ENCODE peak calls at places on chromosomes 13 and 19, in six cellular contexts. C is NB4, Y is GM12878, D is heart right ventricle, E is bronchial epithelial cell, P is uterus. N is an unnamed sample.

GRCh38 chr19:31639306-31639705 is 290.1 kb upstream of the TSHZ3 start:
- DNase-seq in Y (no peak), C (peak), P (no peak), E (no peak), D (no peak), N (no peak)

GRCh38 chr13:34817246-34817645 is 124.8 kb upstream of the NBEA start:
- DNase-seq in P (no peak), D (no peak), Y (no peak), C (no peak), E (no peak), N (no peak)

GRCh38 chr19:44625531-44626066 is 12.2 kb downstream of the IGSF23 start:
- DNase-seq in E (no peak), C (no peak), P (no peak), D (no peak), Y (no peak), N (no peak)

GRCh38 chr13:76813874-76814273 is 72.3 kb downstream of the KCTD12 start:
- DNase-seq in D (no peak), P (no peak), E (peak), C (peak), Y (no peak), N (no peak)

GRCh38 chr19:11931051-11931450 is 6.1 kb downstream of the ZNF700 start:
- DNase-seq in Y (no peak), E (no peak), P (no peak), C (no peak), D (no peak), N (no peak)

GRCh38 chr19:42601811-42602443 is 7.2 kb upstream of the CEACAM8 start:
- DNase-seq in P (no peak), Y (no peak), E (peak), C (peak), D (no peak), N (no peak)

GRCh38 chr19:2575734-2576481 is 100.0 kb downstream of the GADD45B start:
- DNase-seq in E (no peak), P (peak), D (peak), Y (no peak), C (no peak), N (no peak)

GRCh38 chr13:102394158-102395053 is 7.4 kb downstream of the FGF14 start:
- DNase-seq in E (peak), C (no peak), D (peak), P (peak), Y (peak), N (peak)

GRCh38 chr13:32164622-32165268 is 133.2 kb downstream of the FRY start:
- DNase-seq in Y (peak), C (peak), E (peak), P (no peak), D (no peak), N (no peak)

GRCh38 chr13:112714772-112715569 is 25.1 kb downstream of the ATP11A start:
- DNase-seq in P (peak), C (peak), Y (no peak), E (no peak), D (no peak), N (no peak)

GRCh38 chr13:70784590-70784989 is 676.3 kb upstream of the KLHL1 start:
- DNase-seq in C (no peak), P (no peak), D (no peak), Y (no peak), E (no peak), N (no peak)

GRCh38 chr19:46898731-46899130 is 37.9 kb downstream of the ARHGAP35 start:
- DNase-seq in D (no peak), Y (no peak), E (peak), C (no peak), P (peak), N (no peak)

GRCh38 chr19:19595171-19595701 is 23.3 kb downstream of the PBX4 start:
- DNase-seq in E (peak), Y (no peak), D (no peak), C (peak), P (no peak), N (no peak)

GRCh38 chr19:57632987-57633831 is at the start of gene ZNF211:
- DNase-seq in E (peak), Y (peak), C (peak), D (peak), P (peak), N (peak)

GRCh38 chr13:24341439-24341838 is 32.1 kb downstream of the C1QTNF9 start:
- DNase-seq in E (peak), D (no peak), C (peak), Y (no peak), P (no peak), N (no peak)

GRCh38 chr13:41762796-41763195 is 198.1 kb downstream of the VWA8 start:
- DNase-seq in E (no peak), D (no peak), Y (no peak), P (no peak), C (no peak), N (no peak)

GRCh38 chr19:5960005-5961001 is 17.6 kb downstream of the RANBP3 start:
- DNase-seq in C (no peak), E (no peak), Y (no peak), P (no peak), D (peak), N (no peak)

GRCh38 chr19:5963855-5964254 is 14.1 kb downstream of the RANBP3 start:
- DNase-seq in E (no peak), C (no peak), P (no peak), D (no peak), Y (no peak), N (no peak)

GRCh38 chr19:5964816-5965565 is 12.9 kb downstream of the RANBP3 start:
- DNase-seq in P (no peak), D (no peak), C (no peak), E (no peak), Y (no peak), N (no peak)

GRCh38 chr19:5959260-5960004 is 18.5 kb downstream of the RANBP3 start:
- DNase-seq in P (no peak), Y (no peak), C (no peak), E (no peak), D (no peak), N (no peak)

GRCh38 chr19:5961969-5962945 is 15.7 kb downstream of the RANBP3 start:
- DNase-seq in Y (no peak), C (peak), P (no peak), E (peak), D (no peak), N (no peak)
- TF ChIP-seq CTCF in Y (no peak), C (no peak), P (no peak), E (no peak), D (no peak), N (no peak)

DNA sequence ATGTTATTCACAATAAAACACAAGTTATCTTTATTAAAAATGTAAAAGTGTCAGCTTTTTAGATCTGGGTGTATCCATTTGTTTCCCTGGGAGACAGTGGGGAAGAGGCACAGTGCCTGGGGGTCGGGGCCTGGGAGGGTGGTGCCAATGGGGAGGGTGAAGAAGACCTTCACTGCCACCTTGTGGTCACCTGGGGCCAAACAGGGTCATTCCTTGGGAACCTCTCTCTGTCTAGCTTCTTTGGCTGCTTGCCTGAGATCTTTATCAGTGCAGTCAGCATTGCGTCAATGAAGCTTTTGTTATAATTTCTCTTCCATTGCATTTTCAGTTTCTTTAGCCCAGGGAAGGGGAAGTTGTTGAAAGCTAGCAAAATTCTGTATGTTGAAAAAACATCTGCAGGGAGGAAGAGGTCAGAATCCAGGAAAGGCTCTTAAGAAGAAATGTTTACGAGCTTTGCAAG is 39.1 kb downstream of the PCDH8 start:
- DNase-seq in Y (peak), D (peak), P (no peak), E (peak), C (peak), N (peak)
- TF ChIP-seq CTCF in Y (peak), D (peak), P (no peak), E (peak), C (peak), N (peak)

GRCh38 chr13:38417727-38418126 is 68.1 kb downstream of the UFM1 start:
- DNase-seq in P (no peak), Y (no peak), E (peak), C (peak), D (no peak), N (no peak)
- TF ChIP-seq CTCF in P (peak), Y (peak), E (peak), C (peak), D (peak), N (peak)

GRCh38 chr13:27487776-27488175 is 37.4 kb upstream of the MTIF3 start:
- DNase-seq in D (no peak), C (no peak), Y (no peak), E (no peak), P (no peak), N (no peak)
- TF ChIP-seq CTCF in D (no peak), C (no peak), Y (no peak), E (no peak), P (no peak), N (no peak)

GRCh38 chr19:10768936-10769335 is 51.1 kb downstream of the DNM2 start:
- DNase-seq in D (no peak), Y (no peak), E (no peak), C (no peak), P (no peak), N (no peak)

GRCh38 chr19:10766681-10767201 is 48.9 kb downstream of the DNM2 start:
- DNase-seq in C (no peak), P (no peak), E (no peak), Y (no peak), D (peak), N (no peak)

GRCh38 chr19:10768369-10768768 is 50.5 kb downstream of the DNM2 start:
- DNase-seq in E (no peak), P (no peak), D (no peak), Y (no peak), C (no peak), N (no peak)

GRCh38 chr19:10767726-10768125 is 49.8 kb downstream of the DNM2 start:
- DNase-seq in D (no peak), C (no peak), Y (no peak), P (no peak), E (no peak), N (no peak)

GRCh38 chr19:10769533-10770491 is 51.9 kb downstream of the DNM2 start:
- DNase-seq in C (peak), D (peak), Y (no peak), P (peak), E (peak), N (no peak)
- TF ChIP-seq CTCF in C (no peak), D (peak), Y (peak), P (peak), E (no peak), N (peak)

GRCh38 chr19:29873801-29874575 is 62.2 kb downstream of the CCNE1 start:
- DNase-seq in P (no peak), C (no peak), D (no peak), Y (no peak), E (no peak), N (no peak)
- TF ChIP-seq CTCF in P (no peak), C (no peak), D (peak), Y (no peak), E (no peak), N (no peak)

DNA sequence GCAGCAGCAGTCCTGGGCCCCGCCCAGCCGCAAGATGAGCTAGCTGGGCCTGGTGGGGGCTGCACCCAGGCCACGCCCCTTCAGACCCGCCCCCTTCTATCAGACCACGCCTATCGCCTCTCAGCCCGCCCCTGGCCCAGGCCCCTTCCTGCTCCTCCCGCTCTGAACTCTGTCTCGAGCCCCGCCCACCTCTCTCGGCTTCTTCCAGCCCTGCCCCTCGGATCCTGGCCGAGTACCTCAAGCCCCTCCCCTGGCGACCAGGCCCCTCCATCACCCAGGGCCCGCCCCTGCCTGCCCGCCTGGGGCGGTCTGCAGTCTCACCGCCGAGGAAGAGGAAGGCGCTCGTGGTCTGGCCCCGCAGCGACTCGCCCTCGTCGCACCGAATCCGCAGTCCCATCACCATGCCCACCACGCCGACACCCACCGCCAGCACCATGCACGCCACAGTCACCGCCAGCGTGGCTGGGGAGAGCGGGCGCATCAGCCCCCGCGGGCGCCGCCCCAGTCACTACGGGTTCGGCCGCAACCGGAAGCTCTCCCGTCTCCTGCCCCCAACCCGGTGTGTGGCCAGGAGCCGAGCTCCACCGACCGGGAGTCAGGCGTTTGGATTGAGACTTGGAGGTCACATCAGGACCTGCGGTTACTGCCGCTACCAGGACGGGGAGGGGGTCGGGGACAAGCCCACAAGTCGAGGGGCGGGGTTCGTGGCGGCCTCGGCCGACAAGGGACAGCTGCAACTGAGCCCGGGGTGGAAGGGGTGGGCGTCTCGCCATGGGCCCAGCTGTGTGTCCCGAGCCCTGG is 1.0 kb downstream of the CLDND2 start:
- DNase-seq in P (peak), C (peak), Y (peak), D (peak), E (peak), N (peak)
- TF ChIP-seq CTCF in P (peak), C (no peak), Y (no peak), D (no peak), E (no peak), N (no peak)

GRCh38 chr19:3803114-3803888 is 17.1 kb upstream of the MATK start:
- DNase-seq in C (no peak), D (no peak), E (no peak), P (no peak), Y (no peak), N (no peak)

GRCh38 chr19:3804429-3804828 is 18.2 kb upstream of the MATK start:
- DNase-seq in P (no peak), E (no peak), C (no peak), D (no peak), Y (no peak), N (no peak)

GRCh38 chr19:3798137-3798536 is 12.0 kb upstream of the MATK start:
- DNase-seq in C (no peak), Y (no peak), E (no peak), P (no peak), D (no peak), N (no peak)

GRCh38 chr19:3803986-3804385 is 17.8 kb upstream of the MATK start:
- DNase-seq in P (no peak), E (no peak), Y (no peak), C (no peak), D (no peak), N (no peak)

GRCh38 chr19:3801412-3802096 is 15.4 kb upstream of the MATK start:
- DNase-seq in D (peak), P (no peak), Y (no peak), E (peak), C (no peak), N (no peak)
- TF ChIP-seq CTCF in D (no peak), P (no peak), Y (no peak), E (peak), C (no peak), N (peak)